ENCODE peak calls at places on chromosomes 6 and 20, in ten cellular contexts. L is pancreas, U is GM12878, T is cardiac muscle cell, Z is PC-3, W is lung, I is lower lobe of right lung, G is IMR-90, N is SK-N-SH, Q is AG04449. D is an unnamed sample.

GRCh38 chr6:41678511-41679084 is 40.3 kb downstream of the MDFI start:
- DNase-seq in L (no peak), U (no peak), T (no peak), Z (no peak), W (no peak), I (no peak), G (no peak), N (no peak), Q (no peak), D (peak)

GRCh38 chr6:167449099-167449861 is 124.4 kb downstream of the TTLL2 start:
- DNase-seq in L (no peak), U (no peak), T (no peak), Z (no peak), W (no peak), I (no peak), G (no peak), N (no peak), Q (no peak), D (no peak)

GRCh38 chr6:125804264-125804663 is 13.5 kb downstream of the NCOA7 start:
- DNase-seq in L (no peak), U (peak), T (no peak), Z (no peak), W (no peak), I (no peak), G (no peak), N (no peak), Q (no peak), D (no peak)

GRCh38 chr6:144635051-144635450 is 349.9 kb downstream of the UTRN start:
- DNase-seq in L (no peak), U (no peak), T (no peak), Z (no peak), W (no peak), I (no peak), G (no peak), N (no peak), Q (no peak), D (no peak)

GRCh38 chr6:73672290-73672689 is 18.5 kb upstream of the SLC17A5 start:
- DNase-seq in L (no peak), U (no peak), T (no peak), Z (no peak), W (no peak), I (no peak), G (no peak), N (no peak), Q (no peak), D (no peak)

GRCh38 chr20:63448050-63448449 is 24.4 kb downstream of the KCNQ2 start:
- DNase-seq in L (no peak), U (no peak), T (no peak), Z (no peak), W (no peak), I (no peak), G (no peak), N (no peak), Q (no peak), D (no peak)

GRCh38 chr6:68975064-68975463 is 340.0 kb downstream of the ADGRB3 start:
- DNase-seq in L (no peak), U (no peak), T (peak), Z (no peak), W (no peak), I (no peak), G (no peak), N (peak), Q (no peak), D (no peak)

GRCh38 chr20:58642465-58642864 is 8.6 kb upstream of the STX16 start:
- DNase-seq in L (no peak), U (no peak), T (no peak), Z (no peak), W (no peak), I (no peak), G (no peak), N (no peak), Q (no peak), D (no peak)

GRCh38 chr6:12246900-12247299 is 43.3 kb upstream of the EDN1 start:
- DNase-seq in L (no peak), U (no peak), T (no peak), Z (peak), W (no peak), I (no peak), G (peak), N (no peak), Q (no peak), D (no peak)

GRCh38 chr20:47854687-47855212 is 69.5 kb upstream of the SULF2 start:
- DNase-seq in L (no peak), U (no peak), T (peak), Z (peak), W (no peak), I (no peak), G (peak), N (peak), Q (no peak), D (no peak)

GRCh38 chr20:44750081-44750805 is 4.6 kb downstream of the KCNK15 start:
- DNase-seq in L (no peak), U (no peak), T (no peak), Z (no peak), W (no peak), I (no peak), G (no peak), N (no peak), Q (no peak), D (no peak)

GRCh38 chr20:56626367-56627121 is 2.6 kb upstream of the TFAP2C start:
- DNase-seq in L (peak), U (no peak), T (peak), Z (no peak), W (no peak), I (no peak), G (no peak), N (peak), Q (no peak), D (no peak)

DNA sequence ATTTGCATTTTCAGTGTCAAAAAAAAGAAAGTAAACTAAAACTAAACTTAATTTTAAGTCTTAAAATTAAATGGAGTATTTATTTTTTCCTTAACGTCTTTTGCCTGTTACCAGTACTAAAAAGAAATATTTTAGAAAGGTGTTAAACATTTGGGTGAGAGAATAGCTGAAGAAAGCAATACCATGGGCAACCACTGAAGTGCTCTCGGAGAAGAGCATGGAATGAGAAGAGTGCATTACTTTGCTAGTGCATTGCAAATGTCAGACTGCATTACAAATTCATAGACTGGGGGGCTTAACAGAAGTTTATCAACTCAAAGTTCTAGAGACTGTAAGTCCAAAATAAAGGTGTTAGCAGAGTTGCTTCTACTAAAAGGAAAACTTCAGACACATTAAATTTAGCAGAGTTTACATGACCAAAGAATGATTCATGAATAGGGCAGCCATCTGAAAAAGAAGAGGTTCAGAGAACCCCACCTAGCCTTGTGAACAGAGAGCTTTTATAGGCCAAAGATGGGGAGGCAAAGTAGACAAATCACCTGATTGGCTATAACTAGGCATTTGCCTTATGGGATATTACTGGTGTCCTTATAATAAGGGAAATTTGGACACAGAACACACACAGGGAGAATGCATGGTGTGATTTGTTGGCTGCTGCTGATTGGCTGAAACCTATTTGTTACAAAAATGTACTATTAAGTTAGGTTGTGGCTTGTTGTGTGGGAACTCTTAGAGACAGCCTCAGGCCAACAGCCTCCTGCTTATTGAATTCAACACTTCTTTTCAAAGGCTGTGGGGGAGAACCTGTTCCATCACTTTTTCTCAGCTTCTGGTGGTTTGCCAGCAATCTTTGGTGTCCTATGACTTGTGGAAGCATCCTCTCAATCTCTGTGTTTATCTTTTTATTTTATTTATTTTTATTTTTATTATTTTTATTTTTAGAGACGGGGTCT is 106.7 kb upstream of the RREB1 start:
- DNase-seq in L (no peak), U (no peak), T (no peak), Z (peak), W (no peak), I (no peak), G (no peak), N (no peak), Q (no peak), D (no peak)
- TF ChIP-seq CTCF in L (no peak), U (no peak), T (no peak), Z (no peak), W (no peak), I (no peak), G (no peak), N (no peak), Q (no peak), D (no peak)

DNA sequence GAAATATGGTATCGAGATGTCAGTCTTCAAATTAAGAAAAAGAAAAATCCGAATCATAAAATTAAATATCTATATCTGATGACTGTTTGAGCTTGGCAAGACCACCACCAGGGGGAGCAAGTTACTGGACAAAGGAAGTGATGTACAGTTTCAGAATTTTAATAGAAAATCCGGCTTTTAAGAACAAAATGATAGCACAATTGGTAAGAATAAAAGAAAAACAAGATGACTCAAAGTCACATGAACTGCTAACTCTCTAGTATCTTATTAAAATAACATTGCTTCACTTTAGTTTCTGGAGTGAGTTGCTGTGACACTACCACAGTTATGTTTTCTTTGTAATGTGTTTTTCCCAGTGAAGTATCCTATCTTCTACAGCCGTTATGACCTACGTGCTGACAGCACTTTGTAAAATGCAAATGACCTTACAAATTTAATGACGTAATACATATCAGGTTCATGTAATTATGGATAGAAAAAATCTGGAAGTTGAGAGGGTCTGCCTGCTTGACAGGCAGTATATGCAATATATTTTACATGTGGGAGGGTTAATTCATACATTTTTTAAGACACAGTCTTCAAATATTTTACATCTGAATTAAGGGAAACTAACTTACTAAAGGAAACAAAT is 405.3 kb upstream of the HS3ST5 start:
- DNase-seq in L (peak), U (no peak), T (peak), Z (peak), W (peak), I (peak), G (peak), N (peak), Q (peak), D (no peak)
- TF ChIP-seq CTCF in L (peak), U (peak), T (peak), Z (peak), W (no peak), I (peak), G (peak), N (peak), Q (peak), D (peak)

GRCh38 chr6:127690092-127690491 is 113.1 kb downstream of the C6orf58 start:
- DNase-seq in L (no peak), U (no peak), T (peak), Z (peak), W (no peak), I (no peak), G (peak), N (no peak), Q (no peak), D (no peak)
- TF ChIP-seq CTCF in L (no peak), U (peak), T (peak), Z (peak), W (no peak), I (no peak), G (peak), N (peak), Q (peak), D (peak)

GRCh38 chr6:153729189-153729588 is 309.9 kb upstream of the OPRM1 start:
- DNase-seq in L (no peak), U (no peak), T (no peak), Z (no peak), W (no peak), I (no peak), G (no peak), N (no peak), Q (no peak), D (no peak)

GRCh38 chr6:153727910-153728309 is 311.1 kb upstream of the OPRM1 start:
- DNase-seq in L (no peak), U (no peak), T (no peak), Z (peak), W (no peak), I (no peak), G (no peak), N (no peak), Q (no peak), D (no peak)
- TF ChIP-seq CTCF in L (no peak), U (no peak), T (no peak), Z (no peak), W (no peak), I (no peak), G (no peak), N (no peak), Q (no peak), D (no peak)

GRCh38 chr6:1387632-1388031 is 1.7 kb upstream of the FOXF2 start:
- DNase-seq in L (no peak), U (no peak), T (no peak), Z (no peak), W (no peak), I (no peak), G (no peak), N (no peak), Q (no peak), D (no peak)

GRCh38 chr6:1388927-1389790 is at the start of gene FOXF2:
- DNase-seq in L (no peak), U (no peak), T (peak), Z (no peak), W (no peak), I (no peak), G (no peak), N (no peak), Q (no peak), D (no peak)

GRCh38 chr6:1389791-1390070 is 355 bp downstream of the FOXF2 start:
- DNase-seq in L (no peak), U (no peak), T (no peak), Z (no peak), W (no peak), I (no peak), G (no peak), N (no peak), Q (no peak), D (no peak)

GRCh38 chr6:1390071-1390804 is 862 bp downstream of the FOXF2 start:
- DNase-seq in L (no peak), U (no peak), T (peak), Z (no peak), W (no peak), I (no peak), G (peak), N (no peak), Q (no peak), D (no peak)

GRCh38 chr6:1388081-1388926 is 1.1 kb upstream of the FOXF2 start:
- DNase-seq in L (no peak), U (no peak), T (no peak), Z (no peak), W (no peak), I (no peak), G (peak), N (no peak), Q (no peak), D (no peak)
- TF ChIP-seq CTCF in L (no peak), U (no peak), T (no peak), Z (no peak), W (no peak), I (no peak), G (no peak), N (no peak), Q (no peak), D (no peak)

DNA sequence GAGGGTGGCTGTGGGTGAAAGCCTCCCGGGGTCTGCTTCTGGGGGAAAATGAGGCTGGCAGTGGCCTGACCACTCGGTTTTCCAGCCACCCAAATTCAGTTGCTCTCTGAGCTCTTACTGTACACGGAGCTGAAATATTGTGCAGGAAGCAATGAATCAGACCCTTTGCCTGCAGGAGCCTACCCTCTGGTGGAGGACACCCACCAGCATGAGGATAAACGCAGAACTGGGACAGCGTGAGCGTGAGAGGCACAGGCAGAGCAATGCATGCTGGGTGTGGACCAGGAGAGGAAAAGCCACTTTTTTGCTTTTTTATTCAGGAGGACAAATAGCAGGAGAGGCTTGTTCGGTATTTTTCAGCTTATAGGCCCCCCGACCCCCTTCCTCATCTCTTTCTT is 298.1 kb downstream of the QKI start:
- DNase-seq in L (no peak), U (no peak), T (no peak), Z (no peak), W (no peak), I (no peak), G (no peak), N (no peak), Q (no peak), D (no peak)
- TF ChIP-seq CTCF in L (no peak), U (no peak), T (no peak), Z (no peak), W (no peak), I (no peak), G (no peak), N (no peak), Q (no peak), D (no peak)

GRCh38 chr20:38941726-38942389 is 15.6 kb downstream of the FAM83D start:
- DNase-seq in L (no peak), U (no peak), T (no peak), Z (no peak), W (no peak), I (no peak), G (no peak), N (no peak), Q (no peak), D (no peak)
- TF ChIP-seq CTCF in L (no peak), U (no peak), T (no peak), Z (no peak), W (no peak), I (no peak), G (no peak), N (peak), Q (no peak), D (no peak)

DNA sequence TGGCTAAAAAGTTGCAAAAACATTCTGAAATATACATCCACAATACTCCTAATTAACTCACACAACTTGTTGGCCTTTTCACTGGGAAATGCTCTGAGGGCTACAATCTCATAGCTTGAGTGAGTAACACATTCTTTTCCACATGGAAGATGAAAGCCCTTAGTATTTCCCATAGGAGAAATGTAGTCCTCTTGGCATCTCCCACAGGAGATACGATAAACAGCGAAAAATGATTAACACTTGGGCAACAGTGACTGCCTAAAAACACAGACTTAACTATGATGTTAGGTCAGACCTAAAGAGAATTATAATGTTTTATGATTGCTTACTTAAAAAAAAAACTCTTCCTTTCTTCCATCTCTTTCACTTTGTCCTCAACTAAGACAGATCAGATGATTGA is 9.0 kb downstream of the MYLK4 start:
- DNase-seq in L (no peak), U (no peak), T (no peak), Z (no peak), W (no peak), I (no peak), G (peak), N (no peak), Q (no peak), D (no peak)
- TF ChIP-seq CTCF in L (no peak), U (no peak), T (no peak), Z (no peak), W (no peak), I (no peak), G (no peak), N (no peak), Q (no peak), D (no peak)

D was measured in chondrocyte.